ENCODE peak calls at places on chromosome 2, in six cellular contexts. H is D341Med; I is B cell; D is stimulated activated CD4-positive, alpha-beta T cell treated with anti-CD3 and anti-CD28 coated beads, Interleukin-4, amount 100 ng/mL, for 4 hours; N is activated T-helper 1 cell treated with Interleukin-2 at 50 U/mL for 16 hours; Z is activated naive CD8-positive, alpha-beta T cell treated with anti-CD3 and anti-CD28 coated beads for 36 hours. T is an unnamed sample.

GRCh38 chr2:195613922-195614321 is 43.1 kb upstream of the SLC39A10 start:
- DNase-seq in D (no peak), N (no peak), I (no peak), H (no peak), Z (no peak), T (no peak)

GRCh38 chr2:189165656-189166380 is 13.7 kb downstream of the COL5A2 start:
- DNase-seq in N (no peak), I (no peak), Z (no peak), D (no peak), H (no peak), T (no peak)

GRCh38 chr2:85976106-85976920 is 87.5 kb upstream of the ST3GAL5 start:
- DNase-seq in H (no peak), I (no peak), N (no peak), Z (no peak), D (no peak), T (no peak)

GRCh38 chr2:139836769-139837168 is 1056.6 kb upstream of the NXPH2 start:
- DNase-seq in H (no peak), Z (no peak), I (no peak), D (no peak), N (no peak), T (no peak)

GRCh38 chr2:232576995-232577394 is 26.5 kb downstream of the EIF4E2 start:
- DNase-seq in I (no peak), Z (no peak), N (no peak), H (no peak), D (no peak), T (no peak)

GRCh38 chr2:100968146-100969145 is 33.6 kb upstream of the RPL31 start:
- DNase-seq in Z (no peak), I (no peak), H (no peak), N (no peak), D (no peak), T (no peak)

GRCh38 chr2:236682651-236683422 is 113.2 kb downstream of the ACKR3 start:
- DNase-seq in I (no peak), N (no peak), D (no peak), Z (no peak), H (no peak), T (no peak)

GRCh38 chr2:74199871-74200305 is 1.5 kb downstream of the MTHFD2 start:
- DNase-seq in H (no peak), N (no peak), D (no peak), I (no peak), Z (no peak), T (no peak)

GRCh38 chr2:104236491-104236890 is 617.4 kb upstream of the POU3F3 start:
- DNase-seq in D (no peak), H (no peak), I (no peak), Z (no peak), N (no peak), T (no peak)

GRCh38 chr2:127546797-127547196 is 11.3 kb downstream of the MYO7B start:
- DNase-seq in H (no peak), I (no peak), Z (no peak), N (no peak), D (no peak), T (no peak)

GRCh38 chr2:65877331-65877791 is 445.0 kb upstream of the SPRED2 start:
- DNase-seq in I (no peak), H (no peak), N (no peak), D (no peak), Z (no peak), T (no peak)

GRCh38 chr2:51723716-51724115 is 691.8 kb upstream of the NRXN1 start:
- DNase-seq in D (no peak), I (no peak), H (no peak), N (no peak), Z (no peak), T (no peak)

GRCh38 chr2:30511122-30512083 is 64.4 kb downstream of the LCLAT1 start:
- DNase-seq in D (no peak), H (no peak), Z (no peak), I (no peak), N (no peak), T (no peak)

GRCh38 chr2:231184319-231184718 is 14.1 kb upstream of the ARMC9 start:
- DNase-seq in H (no peak), I (no peak), Z (no peak), D (no peak), N (no peak), T (no peak)

GRCh38 chr2:96088340-96089335 is 27.7 kb downstream of the ADRA2B start:
- DNase-seq in N (no peak), D (no peak), I (no peak), H (peak), Z (no peak), T (no peak)

GRCh38 chr2:224457408-224458096 is 55.6 kb upstream of the FAM124B start:
- DNase-seq in N (no peak), H (no peak), I (no peak), D (no peak), Z (no peak), T (no peak)

GRCh38 chr2:4499316-4499715 is 795.9 kb downstream of the DCDC2C start:
- DNase-seq in I (no peak), N (no peak), D (no peak), Z (no peak), H (no peak), T (no peak)

GRCh38 chr2:70828115-70828514 is 7.5 kb downstream of the CD207 start:
- DNase-seq in Z (no peak), D (no peak), I (no peak), N (no peak), H (no peak), T (no peak)

GRCh38 chr2:179467111-179467510 is 202.5 kb upstream of the SESTD1 start:
- DNase-seq in I (no peak), D (no peak), N (no peak), Z (no peak), H (no peak), T (no peak)

GRCh38 chr2:95007822-95008221 is 17.7 kb upstream of the MAL start:
- DNase-seq in N (no peak), I (no peak), Z (no peak), H (no peak), D (no peak), T (no peak)

GRCh38 chr2:27914046-27914792 is 23.7 kb downstream of the BABAM2 start:
- DNase-seq in Z (no peak), N (no peak), H (no peak), I (no peak), D (no peak), T (no peak)

GRCh38 chr2:138373993-138374408 is 127.6 kb upstream of the SPOPL start:
- DNase-seq in Z (no peak), I (peak), H (peak), D (no peak), N (no peak), T (peak)

GRCh38 chr2:38073211-38074005 is 2.5 kb downstream of the CYP1B1 start:
- DNase-seq in N (no peak), Z (peak), D (no peak), H (no peak), I (no peak), T (no peak)

GRCh38 chr2:3362686-3363085 is 14.9 kb downstream of the EIPR1 start:
- DNase-seq in N (no peak), I (no peak), H (no peak), D (no peak), Z (no peak), T (no peak)

GRCh38 chr2:66853585-66853984 is 418.7 kb downstream of the MEIS1 start:
- DNase-seq in Z (no peak), I (no peak), D (no peak), N (no peak), H (no peak), T (no peak)

GRCh38 chr2:175463639-175464310 is 282.3 kb upstream of the ATP5MC3 start:
- DNase-seq in Z (no peak), I (no peak), H (no peak), N (no peak), D (no peak), T (no peak)

GRCh38 chr2:31962757-31963361 is 47.9 kb downstream of the MEMO1 start:
- DNase-seq in D (no peak), I (no peak), H (no peak), N (no peak), Z (no peak), T (no peak)

GRCh38 chr2:175309799-175310198 is 128.3 kb upstream of the ATP5MC3 start:
- DNase-seq in I (no peak), H (peak), N (no peak), Z (peak), D (no peak), T (peak)

GRCh38 chr2:153477641-153478288 is 797 bp downstream of the RPRM start:
- DNase-seq in N (no peak), Z (no peak), H (peak), D (no peak), I (peak), T (no peak)

GRCh38 chr2:230706053-230706498 is 6.6 kb upstream of the CAB39 start:
- DNase-seq in H (no peak), N (no peak), I (no peak), Z (no peak), D (no peak), T (no peak)

GRCh38 chr2:119264781-119265692 is 41.4 kb downstream of the STEAP3 start:
- DNase-seq in D (peak), N (no peak), H (peak), Z (peak), I (peak), T (peak)

GRCh38 chr2:173957517-173957916 is 7.7 kb downstream of the SP3 start:
- DNase-seq in Z (no peak), H (no peak), N (no peak), I (no peak), D (no peak), T (no peak)

GRCh38 chr2:242059566-242059965 is 190.0 kb downstream of the RTP5 start:
- DNase-seq in D (no peak), H (no peak), Z (no peak), N (no peak), I (no peak), T (no peak)

GRCh38 chr2:109398616-109399015 is 215.2 kb downstream of the SEPTIN10 start:
- DNase-seq in N (no peak), H (no peak), I (no peak), Z (no peak), D (no peak), T (no peak)

T was measured in germinal center.